ENCODE peak calls at places on chromosomes 4 and X, in four cellular contexts. P, M, F and C are unnamed samples.
A peak's percentile ranks its signal among the peaks of the same experiment; 100 is the strongest.

GRCh38 chr4:84167089-84167488 is 332.0 kb downstream of the NKX6-1 start:
- DNase-seq in P (no peak), M (no peak), F (no peak), C (no peak)

GRCh38 chrX:70504772-70505450 is 60.3 kb downstream of the DLG3 start:
- DNase-seq in P (no peak), M (no peak), F (no peak), C (no peak)

GRCh38 chr4:136873555-136873954 is 658.7 kb downstream of the PCDH18 start:
- DNase-seq in P (no peak), M (no peak), F (no peak), C (no peak)

GRCh38 chr4:121150003-121150402 is 14.1 kb downstream of the TNIP3 start:
- DNase-seq in P (no peak), M (no peak), F (no peak), C (no peak)

GRCh38 chr4:78532046-78532445 is 19.5 kb upstream of the ANXA3 start:
- DNase-seq in P (no peak), M (no peak), F (no peak), C (no peak)

GRCh38 chrX:119690921-119691716 is 1.8 kb downstream of the SEPTIN6 start:
- DNase-seq in P (peak; percentile 51), M (no peak), F (peak; percentile 11), C (no peak)

GRCh38 chr4:40200881-40201797 is 4.3 kb downstream of the RHOH start:
- DNase-seq in P (no peak), M (no peak), F (no peak), C (no peak)

GRCh38 chr4:121339307-121339706 is 41.5 kb downstream of the QRFPR start:
- DNase-seq in P (no peak), M (no peak), F (no peak), C (no peak)

GRCh38 chr4:143358923-143359694 is 22.4 kb downstream of the GAB1 start:
- DNase-seq in P (peak; percentile 37), M (no peak), F (peak; percentile 78), C (no peak)
- H3K4me1 ChIP-seq in P (peaks cover 7% of the 10 kb centered on the region), M (peaks cover 11% of the 10 kb centered on the region), F (peaks cover 86% of the 10 kb centered on the region), C (peaks cover 68% of the 10 kb centered on the region)

DNA sequence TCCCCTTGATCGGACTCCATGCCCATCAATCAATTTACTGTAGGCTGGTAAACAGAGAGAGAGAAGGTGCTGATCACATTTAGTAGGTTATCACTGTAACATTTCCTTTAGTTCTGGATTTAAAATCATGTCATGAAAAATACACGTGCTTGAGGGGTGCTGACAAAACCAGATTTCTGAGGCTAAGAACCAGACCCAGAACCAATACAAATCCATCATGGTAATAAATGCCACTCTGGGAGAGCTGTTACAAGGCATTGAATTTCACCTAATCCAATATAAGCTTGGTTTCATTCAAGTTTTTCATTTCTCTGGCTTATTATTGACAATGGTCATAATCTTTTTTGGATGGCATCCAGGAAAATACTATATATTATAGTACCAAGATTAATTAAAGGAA is 54.5 kb downstream of the FBXO8 start:
- DNase-seq in P (no peak), M (no peak), F (no peak), C (no peak)
- H3K4me1 ChIP-seq in P (no peaks in the 10 kb centered on the region), M (no peaks in the 10 kb centered on the region), F (no peaks in the 10 kb centered on the region), C (no peaks in the 10 kb centered on the region)

GRCh38 chrX:41512394-41512793 is 65.3 kb downstream of the NYX start:
- DNase-seq in P (no peak), M (no peak), F (no peak), C (no peak)

GRCh38 chrX:41515376-41515775 is 68.2 kb downstream of the NYX start:
- DNase-seq in P (no peak), M (no peak), F (no peak), C (no peak)

GRCh38 chrX:41516995-41517660 is 70.0 kb downstream of the NYX start:
- DNase-seq in P (no peak), M (no peak), F (no peak), C (no peak)

GRCh38 chrX:41518127-41518840 is 71.1 kb downstream of the NYX start:
- DNase-seq in P (no peak), M (no peak), F (no peak), C (no peak)

DNA sequence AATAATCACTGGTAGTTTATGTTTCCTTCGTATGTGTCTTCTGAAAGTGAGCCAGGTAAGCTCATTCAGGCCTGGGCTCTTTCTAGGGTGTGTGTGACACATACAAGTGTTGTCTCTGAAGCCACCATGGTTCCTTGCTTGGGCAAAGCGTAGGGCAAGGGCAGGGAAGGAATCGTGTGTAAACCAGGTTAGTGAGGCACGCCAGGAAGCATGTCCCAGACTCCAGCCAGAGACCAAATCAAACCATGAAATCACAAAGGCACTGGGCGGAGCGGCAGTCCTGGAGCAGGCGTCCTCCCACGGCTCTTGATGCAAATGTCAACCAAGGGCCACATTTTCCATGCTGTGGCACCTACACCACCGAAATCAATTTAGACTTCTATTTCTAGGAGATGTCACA is 67.0 kb downstream of the NYX start:
- DNase-seq in P (no peak), M (no peak), F (no peak), C (no peak)
- H3K4me1 ChIP-seq in P (no peaks in the 10 kb centered on the region), M (no peaks in the 10 kb centered on the region), F (no peaks in the 10 kb centered on the region), C (no peaks in the 10 kb centered on the region)

DNA sequence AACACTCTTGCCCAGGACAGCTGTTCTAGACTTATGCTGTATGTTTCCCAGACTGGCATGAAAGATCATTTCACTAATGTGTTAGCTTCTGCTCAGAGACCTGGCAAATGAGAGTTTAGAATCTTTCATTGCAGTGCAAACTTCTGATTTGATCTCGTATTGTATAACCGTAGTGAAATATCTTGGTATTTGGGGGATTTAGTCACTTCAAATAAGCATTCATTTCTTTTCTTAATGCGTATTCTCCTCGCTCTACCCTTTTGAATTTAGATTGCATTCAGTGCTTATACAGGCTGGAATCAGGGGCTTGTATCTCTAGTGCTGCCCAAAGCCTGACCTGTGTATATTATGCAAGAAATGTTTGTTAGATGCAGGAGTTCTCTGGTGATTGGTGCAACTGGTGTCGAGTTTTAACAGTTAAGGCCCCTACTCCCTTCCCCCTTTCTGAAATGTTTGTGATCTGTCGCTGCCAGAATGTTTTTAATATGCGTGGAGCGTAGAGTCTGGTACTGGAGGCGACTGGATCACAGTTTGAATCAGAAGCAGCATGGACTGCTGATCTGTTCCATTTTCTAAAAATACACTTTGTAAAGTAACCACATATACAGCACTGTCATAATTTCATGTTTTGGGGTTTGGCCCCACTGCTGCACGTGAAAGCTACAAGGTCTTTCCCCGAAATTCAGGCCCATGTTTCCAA is 326.4 kb downstream of the ARHGAP10 start:
- DNase-seq in P (no peak), M (no peak), F (no peak), C (no peak)
- H3K4me1 ChIP-seq in P (peaks cover 12% of the 10 kb centered on the region), M (peaks cover 85% of the 10 kb centered on the region), F (peaks cover 42% of the 10 kb centered on the region), C (peaks cover 20% of the 10 kb centered on the region)